ENCODE peak calls at places on chromosomes 11 and 22, in nine cellular contexts. V is right atrium auricular region, P is fibroblast of pulmonary artery, Y is IMR-90, O is brain microvascular endothelial cell, N is A673, D is natural killer cell, X is HL-60, B is Caco-2. C is an unnamed sample.

GRCh38 chr22:31085493-31085824 is 4.3 kb downstream of the SMTN start:
- DNase-seq in X (peak), B (no peak), D (no peak), V (no peak), P (peak), N (peak), Y (no peak), O (no peak), C (peak)

GRCh38 chr11:110428956-110429613 is 663 bp upstream of the FDX1 start:
- DNase-seq in V (no peak), X (no peak), B (no peak), D (no peak), P (no peak), Y (no peak), N (no peak), O (no peak), C (no peak)

GRCh38 chr11:74683941-74684481 is 47.2 kb downstream of the CHRDL2 start:
- DNase-seq in V (no peak), X (no peak), P (no peak), O (no peak), D (no peak), B (no peak), Y (peak), N (no peak), C (peak)

GRCh38 chr22:30829901-30830550 is 135.4 kb downstream of the OSBP2 start:
- DNase-seq in Y (peak), P (peak), X (no peak), D (no peak), N (no peak), B (no peak), O (peak), V (no peak), C (no peak)

GRCh38 chr22:36806824-36807223 is 10.0 kb downstream of the PVALB start:
- DNase-seq in B (no peak), P (peak), V (no peak), O (no peak), X (peak), D (no peak), N (no peak), Y (no peak), C (no peak)

GRCh38 chr11:86037743-86038142 is 31.1 kb downstream of the PICALM start:
- DNase-seq in O (no peak), X (no peak), D (no peak), Y (no peak), B (no peak), N (no peak), V (no peak), P (no peak), C (no peak)

GRCh38 chr11:100981196-100981824 is 148.3 kb downstream of the PGR start:
- DNase-seq in X (no peak), V (no peak), N (no peak), Y (no peak), B (no peak), O (no peak), D (no peak), P (no peak), C (no peak)

GRCh38 chr22:26489447-26490036 is 5.9 kb downstream of the SRRD start:
- DNase-seq in Y (no peak), N (no peak), B (no peak), X (no peak), O (no peak), P (no peak), D (no peak), V (no peak), C (no peak)

GRCh38 chr11:86469491-86470388 is 95.1 kb downstream of the CCDC81 start:
- DNase-seq in X (no peak), Y (no peak), V (peak), D (no peak), O (no peak), N (no peak), P (no peak), B (peak), C (no peak)

GRCh38 chr11:45662665-45663485 is 2.5 kb downstream of the CHST1 start:
- DNase-seq in Y (peak), V (no peak), O (peak), P (peak), B (no peak), D (no peak), X (no peak), N (peak), C (no peak)

GRCh38 chr11:49995559-49995958 is 13.2 kb upstream of the OR4C12 start:
- DNase-seq in O (peak), P (peak), X (peak), Y (peak), D (no peak), N (peak), V (no peak), B (peak), C (no peak)

GRCh38 chr11:102935514-102935913 is 20.0 kb downstream of the MMP13 start:
- DNase-seq in B (no peak), X (no peak), N (no peak), O (no peak), D (no peak), V (no peak), Y (no peak), P (no peak), C (no peak)
- TF ChIP-seq CTCF in B (peak), X (no peak), N (no peak), O (peak), D (no peak), V (no peak), Y (peak), P (no peak), C (no peak)

GRCh38 chr11:41494716-41495115 is 35.3 kb upstream of the LRRC4C start:
- DNase-seq in B (no peak), X (no peak), Y (no peak), V (no peak), P (no peak), N (no peak), O (no peak), D (no peak), C (no peak)

GRCh38 chr11:41499429-41499828 is 40.0 kb upstream of the LRRC4C start:
- DNase-seq in B (no peak), O (no peak), V (no peak), N (peak), D (no peak), Y (no peak), P (no peak), X (no peak), C (no peak)

GRCh38 chr11:41497974-41498373 is 38.5 kb upstream of the LRRC4C start:
- DNase-seq in X (no peak), D (no peak), O (no peak), P (peak), B (no peak), V (no peak), N (peak), Y (no peak), C (no peak)

GRCh38 chr11:41498726-41499125 is 39.3 kb upstream of the LRRC4C start:
- DNase-seq in X (no peak), N (peak), D (no peak), Y (no peak), P (peak), O (no peak), B (no peak), V (no peak), C (no peak)
- TF ChIP-seq CTCF in X (no peak), N (peak), D (no peak), Y (peak), P (peak), O (peak), B (peak), V (no peak), C (no peak)

GRCh38 chr11:64875369-64876225 is 2.8 kb downstream of the EHD1 start:
- DNase-seq in P (no peak), B (no peak), X (peak), N (no peak), O (no peak), D (no peak), Y (no peak), V (no peak), C (no peak)
- TF ChIP-seq CTCF in P (no peak), B (no peak), X (no peak), N (no peak), O (peak), D (no peak), Y (no peak), V (no peak), C (no peak)

GRCh38 chr22:34943830-34944229 is 122.1 kb upstream of the ISX start:
- DNase-seq in B (peak), O (no peak), N (no peak), V (no peak), Y (no peak), D (no peak), X (no peak), P (no peak), C (no peak)
- TF ChIP-seq CTCF in B (no peak), O (no peak), N (no peak), V (no peak), Y (no peak), D (no peak), X (no peak), P (no peak), C (no peak)

GRCh38 chr11:119295178-119295577 is 21.8 kb downstream of the MCAM start:
- DNase-seq in X (no peak), D (no peak), P (peak), Y (no peak), B (no peak), O (no peak), N (no peak), V (no peak), C (no peak)
- TF ChIP-seq CTCF in X (no peak), D (no peak), P (peak), Y (no peak), B (no peak), O (peak), N (peak), V (no peak), C (no peak)

GRCh38 chr22:39519681-39520053 is 695 bp upstream of the ATF4 start:
- DNase-seq in O (no peak), Y (no peak), D (no peak), V (peak), P (no peak), X (peak), N (no peak), B (no peak), C (no peak)
- TF ChIP-seq CTCF in O (peak), Y (peak), D (no peak), V (peak), P (peak), X (no peak), N (peak), B (no peak), C (peak)